ENCODE peak calls at places on chromosomes 7 and 10, in five cellular contexts. One of them, this sample, is unnamed.

GRCh38 chr10:131905279-131905595 is 4.4 kb downstream of the PPP2R2D start:
- DNase-seq in astrocyte of the cerebellum: no peak
- DNase-seq in suprapubic skin: no peak
- DNase-seq in lower leg skin: no peak
- DNase-seq in IMR-90: no peak
- DNase-seq in this sample: no peak

GRCh38 chr7:114345494-114345893 is 69.1 kb upstream of the FOXP2 start:
- DNase-seq in astrocyte of the cerebellum: peak
- DNase-seq in suprapubic skin: no peak
- DNase-seq in lower leg skin: no peak
- DNase-seq in IMR-90: peak
- DNase-seq in this sample: no peak

GRCh38 chr10:3180361-3180760 is 7.8 kb upstream of the PITRM1 start:
- DNase-seq in astrocyte of the cerebellum: no peak
- DNase-seq in suprapubic skin: no peak
- DNase-seq in lower leg skin: no peak
- DNase-seq in IMR-90: no peak
- DNase-seq in this sample: no peak

GRCh38 chr10:8992009-8992408 is 937.5 kb downstream of the GATA3 start:
- DNase-seq in astrocyte of the cerebellum: no peak
- DNase-seq in suprapubic skin: no peak
- DNase-seq in lower leg skin: no peak
- DNase-seq in IMR-90: no peak
- DNase-seq in this sample: no peak

GRCh38 chr10:70425096-70425495 is 16.4 kb downstream of the NODAL start:
- DNase-seq in astrocyte of the cerebellum: no peak
- DNase-seq in suprapubic skin: no peak
- DNase-seq in lower leg skin: no peak
- DNase-seq in IMR-90: no peak
- DNase-seq in this sample: peak

GRCh38 chr10:126387931-126388911 is at the start of gene ADAM12:
- DNase-seq in astrocyte of the cerebellum: peak
- DNase-seq in suprapubic skin: no peak
- DNase-seq in lower leg skin: no peak
- DNase-seq in IMR-90: peak
- DNase-seq in this sample: no peak

GRCh38 chr10:46308666-46309450 is 22.1 kb downstream of the ANTXRL start:
- DNase-seq in astrocyte of the cerebellum: no peak
- DNase-seq in suprapubic skin: no peak
- DNase-seq in lower leg skin: no peak
- DNase-seq in IMR-90: no peak
- DNase-seq in this sample: no peak

GRCh38 chr7:74066626-74067025 is 17.0 kb upstream of the LIMK1 start:
- DNase-seq in astrocyte of the cerebellum: no peak
- DNase-seq in suprapubic skin: no peak
- DNase-seq in lower leg skin: no peak
- DNase-seq in IMR-90: no peak
- DNase-seq in this sample: no peak

GRCh38 chr10:24642921-24643678 is 80.6 kb downstream of the ARHGAP21 start:
- DNase-seq in astrocyte of the cerebellum: peak
- DNase-seq in suprapubic skin: no peak
- DNase-seq in lower leg skin: no peak
- DNase-seq in IMR-90: peak
- DNase-seq in this sample: no peak

GRCh38 chr7:96284838-96285237 is 37.1 kb downstream of the SLC25A13 start:
- DNase-seq in astrocyte of the cerebellum: no peak
- DNase-seq in suprapubic skin: no peak
- DNase-seq in lower leg skin: no peak
- DNase-seq in IMR-90: no peak
- DNase-seq in this sample: no peak

GRCh38 chr10:847868-848267 is 83.6 kb downstream of the LARP4B start:
- DNase-seq in astrocyte of the cerebellum: no peak
- DNase-seq in suprapubic skin: no peak
- DNase-seq in lower leg skin: no peak
- DNase-seq in IMR-90: no peak
- DNase-seq in this sample: no peak

GRCh38 chr7:104156842-104157277 is 51.0 kb downstream of the ORC5 start:
- DNase-seq in astrocyte of the cerebellum: peak
- DNase-seq in suprapubic skin: no peak
- DNase-seq in lower leg skin: no peak
- DNase-seq in IMR-90: peak
- DNase-seq in this sample: no peak

GRCh38 chr10:132534348-132535064 is 3.1 kb upstream of the INPP5A start:
- DNase-seq in astrocyte of the cerebellum: no peak
- DNase-seq in suprapubic skin: peak
- DNase-seq in lower leg skin: no peak
- DNase-seq in IMR-90: no peak
- DNase-seq in this sample: no peak

GRCh38 chr10:119355930-119356329 is 148.6 kb downstream of the GRK5 start:
- DNase-seq in astrocyte of the cerebellum: no peak
- DNase-seq in suprapubic skin: no peak
- DNase-seq in lower leg skin: no peak
- DNase-seq in IMR-90: no peak
- DNase-seq in this sample: no peak

GRCh38 chr7:70392870-70393269 is 739.1 kb upstream of the GALNT17 start:
- DNase-seq in astrocyte of the cerebellum: no peak
- DNase-seq in suprapubic skin: no peak
- DNase-seq in lower leg skin: no peak
- DNase-seq in IMR-90: no peak
- DNase-seq in this sample: no peak

GRCh38 chr7:131231381-131232220 is 96.1 kb upstream of the MKLN1 start:
- DNase-seq in astrocyte of the cerebellum: no peak
- DNase-seq in suprapubic skin: no peak
- DNase-seq in lower leg skin: no peak
- DNase-seq in IMR-90: peak
- DNase-seq in this sample: no peak

GRCh38 chr7:156232931-156233705 is 407.5 kb upstream of the RNF32 start:
- DNase-seq in astrocyte of the cerebellum: no peak
- DNase-seq in suprapubic skin: no peak
- DNase-seq in lower leg skin: no peak
- DNase-seq in IMR-90: no peak
- DNase-seq in this sample: no peak

GRCh38 chr10:53839437-53840039 is 961.5 kb downstream of the PCDH15 start:
- DNase-seq in astrocyte of the cerebellum: peak
- DNase-seq in suprapubic skin: no peak
- DNase-seq in lower leg skin: no peak
- DNase-seq in IMR-90: peak
- DNase-seq in this sample: no peak

GRCh38 chr10:5888843-5889623 is 660 bp downstream of the ANKRD16 start:
- DNase-seq in astrocyte of the cerebellum: no peak
- DNase-seq in suprapubic skin: peak
- DNase-seq in lower leg skin: no peak
- DNase-seq in IMR-90: no peak
- DNase-seq in this sample: no peak
- TF ChIP-seq CTCF in astrocyte of the cerebellum: no peak
- TF ChIP-seq CTCF in suprapubic skin: no peak
- TF ChIP-seq CTCF in lower leg skin: no peak
- TF ChIP-seq CTCF in IMR-90: peak
- TF ChIP-seq CTCF in this sample: no peak

GRCh38 chr10:116486774-116487448 is 58.8 kb upstream of the PNLIP start:
- DNase-seq in astrocyte of the cerebellum: no peak
- DNase-seq in suprapubic skin: no peak
- DNase-seq in lower leg skin: no peak
- DNase-seq in IMR-90: no peak
- DNase-seq in this sample: no peak

GRCh38 chr10:116490028-116490662 is 55.6 kb upstream of the PNLIP start:
- DNase-seq in astrocyte of the cerebellum: no peak
- DNase-seq in suprapubic skin: no peak
- DNase-seq in lower leg skin: no peak
- DNase-seq in IMR-90: peak
- DNase-seq in this sample: no peak
- TF ChIP-seq CTCF in astrocyte of the cerebellum: peak
- TF ChIP-seq CTCF in suprapubic skin: no peak
- TF ChIP-seq CTCF in lower leg skin: no peak
- TF ChIP-seq CTCF in IMR-90: peak
- TF ChIP-seq CTCF in this sample: peak

DNA sequence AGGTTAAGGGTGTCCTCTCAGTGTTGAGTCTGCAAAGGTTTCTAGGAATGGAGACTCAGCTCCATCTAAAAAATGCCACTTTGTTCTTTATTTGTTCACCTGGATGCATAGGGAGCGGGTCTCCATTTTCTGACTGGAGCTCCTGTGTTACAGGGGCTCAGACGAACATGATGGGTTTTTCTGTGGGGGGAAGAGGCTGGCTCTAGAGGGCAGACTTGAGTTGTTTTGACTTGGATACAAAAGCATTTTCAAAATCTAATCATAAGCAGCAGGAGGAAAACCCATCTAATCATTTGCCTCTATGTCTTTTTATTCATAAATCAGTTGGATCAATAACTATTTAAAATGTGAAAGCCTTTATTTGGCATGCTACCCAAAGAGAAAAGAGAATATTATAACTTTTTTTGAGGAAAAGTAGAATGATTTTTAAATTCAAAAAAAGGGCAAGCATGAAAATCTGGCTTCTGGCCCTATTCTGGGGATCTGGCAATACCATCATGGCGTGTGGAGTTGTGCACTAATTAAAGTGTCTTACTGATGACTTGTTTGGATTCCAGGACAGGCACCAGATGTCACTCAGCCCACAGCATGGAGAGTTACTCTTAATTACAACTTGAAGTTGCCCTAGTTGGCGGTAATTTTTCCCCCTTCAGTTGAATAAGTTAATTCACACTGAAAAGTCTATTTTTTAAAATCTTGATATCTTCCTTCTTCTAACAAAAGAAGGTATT is 594.9 kb downstream of the REEP3 start:
- DNase-seq in astrocyte of the cerebellum: no peak
- DNase-seq in suprapubic skin: no peak
- DNase-seq in lower leg skin: no peak
- DNase-seq in IMR-90: no peak
- DNase-seq in this sample: no peak
- TF ChIP-seq CTCF in astrocyte of the cerebellum: peak
- TF ChIP-seq CTCF in suprapubic skin: no peak
- TF ChIP-seq CTCF in lower leg skin: no peak
- TF ChIP-seq CTCF in IMR-90: peak
- TF ChIP-seq CTCF in this sample: peak

DNA sequence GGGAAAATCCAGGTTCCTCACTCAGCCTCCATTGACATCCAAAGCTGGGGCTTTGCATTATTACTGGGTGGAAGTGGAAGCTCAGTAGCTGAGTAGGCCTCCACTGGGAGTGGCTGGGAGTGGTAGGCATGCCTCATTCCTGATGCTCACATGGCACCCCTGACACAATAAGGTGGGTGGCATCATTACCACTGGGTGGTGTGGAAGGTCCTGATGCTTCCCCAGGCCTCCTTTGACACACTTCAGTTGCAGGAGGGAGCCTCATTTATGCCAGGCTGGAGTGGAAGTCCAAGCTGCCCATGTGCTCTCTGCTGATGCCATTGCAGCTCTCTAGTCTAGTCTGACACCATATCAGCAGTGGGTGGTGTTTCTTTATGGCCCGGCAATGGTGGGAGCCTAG is 48.2 kb upstream of the GPR141 start:
- DNase-seq in astrocyte of the cerebellum: no peak
- DNase-seq in suprapubic skin: no peak
- DNase-seq in lower leg skin: no peak
- DNase-seq in IMR-90: no peak
- DNase-seq in this sample: no peak
- TF ChIP-seq CTCF in astrocyte of the cerebellum: no peak
- TF ChIP-seq CTCF in suprapubic skin: no peak
- TF ChIP-seq CTCF in lower leg skin: no peak
- TF ChIP-seq CTCF in IMR-90: no peak
- TF ChIP-seq CTCF in this sample: no peak

GRCh38 chr7:101625076-101625914 is 3.8 kb downstream of the MYL10 start:
- DNase-seq in astrocyte of the cerebellum: no peak
- DNase-seq in suprapubic skin: no peak
- DNase-seq in lower leg skin: no peak
- DNase-seq in IMR-90: peak
- DNase-seq in this sample: no peak
- TF ChIP-seq CTCF in astrocyte of the cerebellum: no peak
- TF ChIP-seq CTCF in suprapubic skin: no peak
- TF ChIP-seq CTCF in lower leg skin: no peak
- TF ChIP-seq CTCF in IMR-90: no peak
- TF ChIP-seq CTCF in this sample: peak

DNA sequence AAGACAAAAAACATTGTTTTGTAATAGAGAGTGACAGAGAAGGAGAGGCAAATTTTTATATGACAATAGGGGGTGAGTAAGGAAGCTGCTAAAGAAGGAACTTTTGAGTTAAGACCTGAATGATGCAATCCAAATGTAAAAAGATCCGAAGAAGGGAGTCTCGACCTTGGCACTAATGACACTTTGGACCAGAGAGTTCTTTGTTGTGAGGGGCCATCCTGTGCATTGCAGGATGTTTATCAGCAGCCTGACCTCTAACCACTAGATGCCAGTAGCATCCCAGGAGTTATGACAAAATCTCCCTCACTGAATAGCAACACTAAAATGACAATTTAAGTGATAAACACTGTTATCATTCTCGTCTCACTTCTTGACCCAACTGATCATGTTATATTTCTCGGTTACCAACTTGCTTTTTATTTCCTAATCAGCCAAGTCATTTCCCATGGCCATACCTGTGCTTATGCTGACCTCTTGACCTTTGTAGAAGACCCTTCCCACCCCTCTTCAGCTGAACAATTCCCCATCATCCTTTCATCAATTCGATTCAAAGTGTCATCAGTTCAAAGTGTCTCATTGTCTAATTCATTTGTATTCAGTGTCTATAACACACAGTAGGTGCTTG is 30.0 kb downstream of the DGKI start:
- DNase-seq in astrocyte of the cerebellum: no peak
- DNase-seq in suprapubic skin: no peak
- DNase-seq in lower leg skin: no peak
- DNase-seq in IMR-90: no peak
- DNase-seq in this sample: no peak
- TF ChIP-seq CTCF in astrocyte of the cerebellum: peak
- TF ChIP-seq CTCF in suprapubic skin: no peak
- TF ChIP-seq CTCF in lower leg skin: no peak
- TF ChIP-seq CTCF in IMR-90: peak
- TF ChIP-seq CTCF in this sample: peak

GRCh38 chr7:49438281-49438680 is 335.2 kb upstream of the VWC2 start:
- DNase-seq in astrocyte of the cerebellum: no peak
- DNase-seq in suprapubic skin: no peak
- DNase-seq in lower leg skin: no peak
- DNase-seq in IMR-90: no peak
- DNase-seq in this sample: no peak

DNA sequence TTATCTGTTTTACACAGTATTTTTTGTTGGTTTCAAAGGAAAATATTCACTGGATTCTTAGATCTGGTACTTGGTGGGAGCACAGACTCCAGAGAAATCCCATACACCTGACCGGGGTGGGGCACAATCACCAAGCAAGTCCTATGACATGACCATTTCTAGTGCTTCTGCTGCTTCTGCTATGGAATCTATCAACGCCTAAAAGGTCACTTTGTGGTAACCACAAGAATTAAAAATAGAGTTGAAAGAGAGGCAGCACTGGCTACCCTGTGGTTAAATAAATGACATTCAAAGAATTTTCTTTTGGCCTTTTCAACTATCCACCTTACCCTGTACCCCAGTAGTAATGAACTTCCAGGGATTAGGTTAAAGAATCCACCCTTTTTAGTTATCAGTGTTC is 329.9 kb upstream of the VWC2 start:
- DNase-seq in astrocyte of the cerebellum: no peak
- DNase-seq in suprapubic skin: no peak
- DNase-seq in lower leg skin: no peak
- DNase-seq in IMR-90: no peak
- DNase-seq in this sample: no peak
- TF ChIP-seq CTCF in astrocyte of the cerebellum: no peak
- TF ChIP-seq CTCF in suprapubic skin: no peak
- TF ChIP-seq CTCF in lower leg skin: no peak
- TF ChIP-seq CTCF in IMR-90: no peak
- TF ChIP-seq CTCF in this sample: no peak

This sample was measured in type B pancreatic cell.